ENCODE peak calls at places on chromosomes 12 and 14, in eight cellular contexts. One of them, this sample, is unnamed.

GRCh38 chr14:100604709-100605108 is 17.5 kb upstream of the BEGAIN start:
- DNase-seq in left lung: peak; percentile 17
- DNase-seq in CD8-positive, alpha-beta T cell: no peak
- DNase-seq in tibial artery: no peak
- DNase-seq in prostate gland: no peak
- DNase-seq in cardiac muscle cell: no peak
- DNase-seq in HCT116: no peak
- DNase-seq in endothelial cell of umbilical vein: no peak
- DNase-seq in this sample: no peak

GRCh38 chr12:15364221-15365170 is 42.2 kb downstream of the PTPRO start:
- DNase-seq in left lung: no peak
- DNase-seq in CD8-positive, alpha-beta T cell: no peak
- DNase-seq in tibial artery: no peak
- DNase-seq in prostate gland: peak; percentile 5
- DNase-seq in cardiac muscle cell: no peak
- DNase-seq in HCT116: no peak
- DNase-seq in endothelial cell of umbilical vein: no peak
- DNase-seq in this sample: no peak

GRCh38 chr12:10153271-10154144 is 18.4 kb downstream of the OLR1 start:
- DNase-seq in left lung: peak; percentile 84
- DNase-seq in CD8-positive, alpha-beta T cell: peak; percentile 61
- DNase-seq in tibial artery: peak; percentile 42
- DNase-seq in prostate gland: peak; percentile 53
- DNase-seq in cardiac muscle cell: peak; percentile 79
- DNase-seq in HCT116: peak; percentile 21
- DNase-seq in endothelial cell of umbilical vein: peak; percentile 81
- DNase-seq in this sample: no peak

GRCh38 chr12:130468186-130468585 is 130.5 kb downstream of the PIWIL1 start:
- DNase-seq in left lung: no peak
- DNase-seq in CD8-positive, alpha-beta T cell: no peak
- DNase-seq in tibial artery: no peak
- DNase-seq in prostate gland: no peak
- DNase-seq in cardiac muscle cell: no peak
- DNase-seq in HCT116: no peak
- DNase-seq in endothelial cell of umbilical vein: no peak
- DNase-seq in this sample: no peak

GRCh38 chr14:84250863-84251262 is 1279.1 kb upstream of the FLRT2 start:
- DNase-seq in left lung: no peak
- DNase-seq in CD8-positive, alpha-beta T cell: no peak
- DNase-seq in tibial artery: no peak
- DNase-seq in prostate gland: no peak
- DNase-seq in cardiac muscle cell: no peak
- DNase-seq in HCT116: no peak
- DNase-seq in endothelial cell of umbilical vein: peak; percentile 94
- DNase-seq in this sample: no peak

GRCh38 chr12:46677749-46678148 is 148.0 kb downstream of the SLC38A4 start:
- DNase-seq in left lung: no peak
- DNase-seq in CD8-positive, alpha-beta T cell: no peak
- DNase-seq in tibial artery: no peak
- DNase-seq in prostate gland: no peak
- DNase-seq in cardiac muscle cell: peak; percentile 35
- DNase-seq in HCT116: no peak
- DNase-seq in endothelial cell of umbilical vein: peak; percentile 41
- DNase-seq in this sample: no peak

GRCh38 chr14:96255501-96256366 is at the start of gene BDKRB1:
- DNase-seq in left lung: no peak
- DNase-seq in CD8-positive, alpha-beta T cell: no peak
- DNase-seq in tibial artery: no peak
- DNase-seq in prostate gland: no peak
- DNase-seq in cardiac muscle cell: no peak
- DNase-seq in HCT116: no peak
- DNase-seq in endothelial cell of umbilical vein: no peak
- DNase-seq in this sample: no peak

GRCh38 chr12:11545438-11546330 is 103.8 kb upstream of the ETV6 start:
- DNase-seq in left lung: no peak
- DNase-seq in CD8-positive, alpha-beta T cell: peak; percentile 44
- DNase-seq in tibial artery: no peak
- DNase-seq in prostate gland: no peak
- DNase-seq in cardiac muscle cell: peak; percentile 14
- DNase-seq in HCT116: no peak
- DNase-seq in endothelial cell of umbilical vein: peak; percentile 66
- DNase-seq in this sample: no peak

GRCh38 chr14:58501214-58501816 is 73.8 kb downstream of the KIAA0586 start:
- DNase-seq in left lung: no peak
- DNase-seq in CD8-positive, alpha-beta T cell: peak; percentile 7
- DNase-seq in tibial artery: no peak
- DNase-seq in prostate gland: no peak
- DNase-seq in cardiac muscle cell: peak; percentile 83
- DNase-seq in HCT116: peak; percentile 54
- DNase-seq in endothelial cell of umbilical vein: peak; percentile 67
- DNase-seq in this sample: no peak

GRCh38 chr12:105977256-105978051 is 161.3 kb downstream of the NUAK1 start:
- DNase-seq in left lung: no peak
- DNase-seq in CD8-positive, alpha-beta T cell: no peak
- DNase-seq in tibial artery: no peak
- DNase-seq in prostate gland: no peak
- DNase-seq in cardiac muscle cell: no peak
- DNase-seq in HCT116: no peak
- DNase-seq in endothelial cell of umbilical vein: no peak
- DNase-seq in this sample: no peak

GRCh38 chr12:89194683-89195082 is 157.6 kb downstream of the DUSP6 start:
- DNase-seq in left lung: no peak
- DNase-seq in CD8-positive, alpha-beta T cell: no peak
- DNase-seq in tibial artery: no peak
- DNase-seq in prostate gland: no peak
- DNase-seq in cardiac muscle cell: no peak
- DNase-seq in HCT116: no peak
- DNase-seq in endothelial cell of umbilical vein: no peak
- DNase-seq in this sample: no peak

GRCh38 chr14:53983112-53983511 is 26.5 kb upstream of the BMP4 start:
- DNase-seq in left lung: no peak
- DNase-seq in CD8-positive, alpha-beta T cell: no peak
- DNase-seq in tibial artery: no peak
- DNase-seq in prostate gland: no peak
- DNase-seq in cardiac muscle cell: no peak
- DNase-seq in HCT116: no peak
- DNase-seq in endothelial cell of umbilical vein: no peak
- DNase-seq in this sample: no peak

GRCh38 chr14:53978194-53978593 is 21.6 kb upstream of the BMP4 start:
- DNase-seq in left lung: no peak
- DNase-seq in CD8-positive, alpha-beta T cell: no peak
- DNase-seq in tibial artery: no peak
- DNase-seq in prostate gland: no peak
- DNase-seq in cardiac muscle cell: no peak
- DNase-seq in HCT116: no peak
- DNase-seq in endothelial cell of umbilical vein: no peak
- DNase-seq in this sample: no peak

GRCh38 chr14:53979141-53979673 is 22.6 kb upstream of the BMP4 start:
- DNase-seq in left lung: no peak
- DNase-seq in CD8-positive, alpha-beta T cell: no peak
- DNase-seq in tibial artery: no peak
- DNase-seq in prostate gland: no peak
- DNase-seq in cardiac muscle cell: peak; percentile 57
- DNase-seq in HCT116: no peak
- DNase-seq in endothelial cell of umbilical vein: no peak
- DNase-seq in this sample: no peak

GRCh38 chr14:53982546-53982945 is 25.9 kb upstream of the BMP4 start:
- DNase-seq in left lung: no peak
- DNase-seq in CD8-positive, alpha-beta T cell: no peak
- DNase-seq in tibial artery: no peak
- DNase-seq in prostate gland: no peak
- DNase-seq in cardiac muscle cell: no peak
- DNase-seq in HCT116: no peak
- DNase-seq in endothelial cell of umbilical vein: no peak
- DNase-seq in this sample: no peak

DNA sequence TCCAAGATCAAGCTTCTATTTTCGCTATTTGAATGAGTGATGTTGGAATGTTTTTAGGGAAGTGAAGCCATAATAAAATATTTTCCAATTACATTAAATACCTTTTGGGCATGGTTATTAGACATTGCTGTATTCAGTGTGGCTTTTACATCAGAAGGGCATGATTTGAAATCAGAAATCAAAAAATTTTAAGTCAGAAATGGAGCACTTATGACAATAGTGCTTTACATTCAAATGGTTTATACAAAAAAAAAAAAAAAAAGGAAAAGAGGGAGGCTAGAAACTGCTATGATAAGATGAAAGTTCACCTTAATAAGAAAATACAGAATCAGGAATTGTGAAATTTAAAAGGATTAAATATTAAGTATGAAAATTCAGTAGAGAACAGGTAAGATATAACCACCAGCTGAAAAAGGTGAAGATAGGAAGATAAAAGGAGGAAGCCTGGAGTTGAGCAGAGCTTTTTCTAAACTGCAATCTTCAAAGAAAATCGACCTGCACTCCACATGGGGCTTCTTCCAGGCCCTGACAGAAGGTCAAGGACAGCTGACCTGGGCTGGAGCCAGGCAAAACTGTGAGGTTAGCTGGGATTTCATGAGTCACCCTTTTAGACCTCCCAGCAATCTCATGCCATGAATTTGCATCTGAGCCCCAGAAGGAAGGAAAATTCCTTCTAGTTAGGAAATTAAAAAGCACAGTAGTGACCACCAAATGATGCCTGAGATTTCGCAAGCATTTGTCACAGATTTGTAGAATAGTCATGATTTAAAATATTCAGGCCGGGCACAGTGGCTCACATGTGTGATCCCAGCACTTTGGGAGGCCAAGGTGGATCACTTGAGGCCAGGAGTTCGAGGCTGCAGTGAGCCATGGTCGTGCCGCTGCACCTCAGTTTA is 23.4 kb upstream of the BMP4 start:
- DNase-seq in left lung: no peak
- DNase-seq in CD8-positive, alpha-beta T cell: no peak
- DNase-seq in tibial artery: peak; percentile 28
- DNase-seq in prostate gland: no peak
- DNase-seq in cardiac muscle cell: no peak
- DNase-seq in HCT116: no peak
- DNase-seq in endothelial cell of umbilical vein: no peak
- DNase-seq in this sample: no peak
- H3K4me1 ChIP-seq in left lung: no peaks in the 10 kb centered on the region
- H3K4me1 ChIP-seq in CD8-positive, alpha-beta T cell: no peaks in the 10 kb centered on the region
- H3K4me1 ChIP-seq in tibial artery: no peaks in the 10 kb centered on the region
- H3K4me1 ChIP-seq in prostate gland: no peaks in the 10 kb centered on the region
- H3K4me1 ChIP-seq in cardiac muscle cell: peaks cover 24% of the 10 kb centered on the region
- H3K4me1 ChIP-seq in HCT116: peaks cover 42% of the 10 kb centered on the region
- H3K4me1 ChIP-seq in endothelial cell of umbilical vein: no peaks in the 10 kb centered on the region
- H3K4me1 ChIP-seq in this sample: no peaks in the 10 kb centered on the region

GRCh38 chr14:70893842-70894237 is 13.4 kb upstream of the PCNX1 start:
- DNase-seq in left lung: no peak
- DNase-seq in CD8-positive, alpha-beta T cell: no peak
- DNase-seq in tibial artery: no peak
- DNase-seq in prostate gland: no peak
- DNase-seq in cardiac muscle cell: no peak
- DNase-seq in HCT116: no peak
- DNase-seq in endothelial cell of umbilical vein: no peak
- DNase-seq in this sample: no peak

GRCh38 chr14:70893062-70893841 is 14.0 kb upstream of the PCNX1 start:
- DNase-seq in left lung: no peak
- DNase-seq in CD8-positive, alpha-beta T cell: no peak
- DNase-seq in tibial artery: no peak
- DNase-seq in prostate gland: no peak
- DNase-seq in cardiac muscle cell: no peak
- DNase-seq in HCT116: no peak
- DNase-seq in endothelial cell of umbilical vein: no peak
- DNase-seq in this sample: no peak

GRCh38 chr14:70896317-70896716 is 10.9 kb upstream of the PCNX1 start:
- DNase-seq in left lung: no peak
- DNase-seq in CD8-positive, alpha-beta T cell: no peak
- DNase-seq in tibial artery: no peak
- DNase-seq in prostate gland: no peak
- DNase-seq in cardiac muscle cell: no peak
- DNase-seq in HCT116: no peak
- DNase-seq in endothelial cell of umbilical vein: no peak
- DNase-seq in this sample: no peak

GRCh38 chr14:70896981-70897380 is 10.3 kb upstream of the PCNX1 start:
- DNase-seq in left lung: no peak
- DNase-seq in CD8-positive, alpha-beta T cell: no peak
- DNase-seq in tibial artery: no peak
- DNase-seq in prostate gland: no peak
- DNase-seq in cardiac muscle cell: no peak
- DNase-seq in HCT116: no peak
- DNase-seq in endothelial cell of umbilical vein: no peak
- DNase-seq in this sample: no peak

GRCh38 chr14:70894868-70895267 is 12.4 kb upstream of the PCNX1 start:
- DNase-seq in left lung: no peak
- DNase-seq in CD8-positive, alpha-beta T cell: no peak
- DNase-seq in tibial artery: no peak
- DNase-seq in prostate gland: no peak
- DNase-seq in cardiac muscle cell: no peak
- DNase-seq in HCT116: no peak
- DNase-seq in endothelial cell of umbilical vein: no peak
- DNase-seq in this sample: no peak
- H3K27ac ChIP-seq in left lung: no peak overlapping the region
- H3K27ac ChIP-seq in CD8-positive, alpha-beta T cell: no peak overlapping the region
- H3K27ac ChIP-seq in tibial artery: no peak overlapping the region
- H3K27ac ChIP-seq in prostate gland: no peak overlapping the region
- H3K27ac ChIP-seq in cardiac muscle cell: no peak overlapping the region
- H3K27ac ChIP-seq in HCT116: no peak overlapping the region
- H3K27ac ChIP-seq in endothelial cell of umbilical vein: no peak overlapping the region
- H3K27ac ChIP-seq in this sample: no peak overlapping the region

GRCh38 chr12:111180830-111181726 is 187.8 kb downstream of the PHETA1 start:
- DNase-seq in left lung: peak; percentile 56
- DNase-seq in CD8-positive, alpha-beta T cell: no peak
- DNase-seq in tibial artery: peak; percentile 89
- DNase-seq in prostate gland: peak; percentile 76
- DNase-seq in cardiac muscle cell: peak; percentile 40
- DNase-seq in HCT116: no peak
- DNase-seq in endothelial cell of umbilical vein: no peak
- DNase-seq in this sample: peak; percentile 66
- H3K4me1 ChIP-seq in left lung: no peaks in the 10 kb centered on the region
- H3K4me1 ChIP-seq in CD8-positive, alpha-beta T cell: no peaks in the 10 kb centered on the region
- H3K4me1 ChIP-seq in tibial artery: no peaks in the 10 kb centered on the region
- H3K4me1 ChIP-seq in prostate gland: peaks cover 8% of the 10 kb centered on the region
- H3K4me1 ChIP-seq in cardiac muscle cell: peaks cover 9% of the 10 kb centered on the region
- H3K4me1 ChIP-seq in HCT116: no peaks in the 10 kb centered on the region
- H3K4me1 ChIP-seq in endothelial cell of umbilical vein: no peaks in the 10 kb centered on the region
- H3K4me1 ChIP-seq in this sample: no peaks in the 10 kb centered on the region

GRCh38 chr12:57609091-57609780 is 2.0 kb upstream of the ARHGEF25 start:
- DNase-seq in left lung: no peak
- DNase-seq in CD8-positive, alpha-beta T cell: no peak
- DNase-seq in tibial artery: no peak
- DNase-seq in prostate gland: no peak
- DNase-seq in cardiac muscle cell: no peak
- DNase-seq in HCT116: no peak
- DNase-seq in endothelial cell of umbilical vein: no peak
- DNase-seq in this sample: no peak

GRCh38 chr12:57609781-57610552 is 1.3 kb upstream of the ARHGEF25 start:
- DNase-seq in left lung: no peak
- DNase-seq in CD8-positive, alpha-beta T cell: no peak
- DNase-seq in tibial artery: no peak
- DNase-seq in prostate gland: no peak
- DNase-seq in cardiac muscle cell: no peak
- DNase-seq in HCT116: no peak
- DNase-seq in endothelial cell of umbilical vein: no peak
- DNase-seq in this sample: no peak

GRCh38 chr12:57611116-57611809 is at the start of gene ARHGEF25:
- DNase-seq in left lung: peak; percentile 67
- DNase-seq in CD8-positive, alpha-beta T cell: peak; percentile 46
- DNase-seq in tibial artery: peak; percentile 64
- DNase-seq in prostate gland: peak; percentile 46
- DNase-seq in cardiac muscle cell: peak; percentile 78
- DNase-seq in HCT116: no peak
- DNase-seq in endothelial cell of umbilical vein: peak; percentile 24
- DNase-seq in this sample: peak; percentile 86

GRCh38 chr12:57611810-57612710 is 825 bp downstream of the ARHGEF25 start:
- DNase-seq in left lung: no peak
- DNase-seq in CD8-positive, alpha-beta T cell: no peak
- DNase-seq in tibial artery: no peak
- DNase-seq in prostate gland: no peak
- DNase-seq in cardiac muscle cell: no peak
- DNase-seq in HCT116: no peak
- DNase-seq in endothelial cell of umbilical vein: no peak
- DNase-seq in this sample: no peak

GRCh38 chr12:57610553-57611115 is 601 bp upstream of the ARHGEF25 start:
- DNase-seq in left lung: no peak
- DNase-seq in CD8-positive, alpha-beta T cell: no peak
- DNase-seq in tibial artery: peak; percentile 66
- DNase-seq in prostate gland: no peak
- DNase-seq in cardiac muscle cell: peak; percentile 23
- DNase-seq in HCT116: no peak
- DNase-seq in endothelial cell of umbilical vein: no peak
- DNase-seq in this sample: no peak
- H3K27ac ChIP-seq in left lung: peak overlapping the region; percentile 18
- H3K27ac ChIP-seq in CD8-positive, alpha-beta T cell: no peak overlapping the region
- H3K27ac ChIP-seq in tibial artery: peak overlapping the region; percentile 97
- H3K27ac ChIP-seq in prostate gland: peak overlapping the region; percentile 82
- H3K27ac ChIP-seq in cardiac muscle cell: no peak overlapping the region
- H3K27ac ChIP-seq in HCT116: no peak overlapping the region
- H3K27ac ChIP-seq in endothelial cell of umbilical vein: no peak overlapping the region
- H3K27ac ChIP-seq in this sample: peak overlapping the region; percentile 87